ENCODE peak calls at places on chromosomes 4 and X, in four cellular contexts. J, I, P and A are unnamed samples.

GRCh38 chr4:8391972-8392371 is 48.6 kb downstream of the ACOX3 start:
- DNase-seq in P (peak), J (no peak), I (no peak), A (no peak)

GRCh38 chr4:72468904-72469502 is 100.0 kb downstream of the ADAMTS3 start:
- DNase-seq in P (peak), J (peak), I (no peak), A (no peak)

GRCh38 chr4:177051473-177052060 is 258.1 kb upstream of the NEIL3 start:
- DNase-seq in P (peak), I (no peak), J (peak), A (no peak)

GRCh38 chr4:80070880-80071620 is 2.0 kb downstream of the ANTXR2 start:
- DNase-seq in I (no peak), P (no peak), J (no peak), A (no peak)

GRCh38 chr4:27635936-27636913 is 775.6 kb downstream of the STIM2 start:
- DNase-seq in I (no peak), J (no peak), P (peak), A (no peak)

GRCh38 chrX:140177821-140178220 is 212.5 kb upstream of the CXorf66 start:
- DNase-seq in J (no peak), I (no peak), P (no peak), A (no peak)

GRCh38 chrX:132758778-132759177 is 199.7 kb downstream of the HS6ST2 start:
- DNase-seq in J (peak), P (no peak), I (no peak), A (no peak)

GRCh38 chr4:119300072-119300387 is 21.9 kb downstream of the FABP2 start:
- DNase-seq in P (peak), I (peak), J (peak), A (peak)

GRCh38 chr4:185728886-185729285 is 83.1 kb downstream of the SORBS2 start:
- DNase-seq in P (no peak), I (no peak), J (no peak), A (no peak)

GRCh38 chrX:12794654-12795053 is 3.4 kb downstream of the PRPS2 start:
- DNase-seq in I (no peak), J (no peak), P (no peak), A (no peak)

GRCh38 chr4:24063771-24064170 is 173.9 kb upstream of the PPARGC1A start:
- DNase-seq in I (no peak), P (no peak), J (no peak), A (no peak)

GRCh38 chr4:83438719-83439118 is 16.9 kb downstream of the HELQ start:
- DNase-seq in P (no peak), I (no peak), J (no peak), A (no peak)

GRCh38 chr4:151427268-151427667 is 18.3 kb downstream of the FHIP1A start:
- DNase-seq in I (no peak), J (no peak), P (no peak), A (no peak)

GRCh38 chrX:34563809-34564208 is 93.3 kb downstream of the TMEM47 start:
- DNase-seq in I (no peak), P (no peak), J (no peak), A (no peak)

GRCh38 chrX:54386314-54386713 is 28.5 kb upstream of the WNK3 start:
- DNase-seq in I (no peak), J (no peak), P (no peak), A (no peak)

GRCh38 chr4:26048378-26048882 is 134.4 kb downstream of the SMIM20 start:
- DNase-seq in P (no peak), I (no peak), J (no peak), A (no peak)

GRCh38 chr4:3250956-3251690 is 2.2 kb downstream of the MSANTD1 start:
- DNase-seq in I (peak), P (no peak), J (no peak), A (no peak)

GRCh38 chr4:8819421-8820177 is 52.0 kb downstream of the HMX1 start:
- DNase-seq in J (no peak), I (peak), P (peak), A (no peak)

GRCh38 chr4:177480796-177481195 is 38.6 kb upstream of the AGA start:
- DNase-seq in P (no peak), I (no peak), J (no peak), A (no peak)

GRCh38 chr4:8409271-8410065 is 31.1 kb downstream of the ACOX3 start:
- DNase-seq in I (no peak), J (no peak), P (peak), A (no peak)

GRCh38 chr4:78599931-78600375 is 48.4 kb downstream of the ANXA3 start:
- DNase-seq in J (peak), I (no peak), P (no peak), A (no peak)

GRCh38 chr4:73053974-73054480 is 15.5 kb downstream of the COX18 start:
- DNase-seq in J (no peak), I (no peak), P (no peak), A (no peak)

GRCh38 chr4:53601251-53601764 is 10.0 kb upstream of the LNX1 start:
- DNase-seq in P (peak), J (peak), I (no peak), A (peak)

GRCh38 chrX:16466640-16467432 is 183.1 kb upstream of the S100G start:
- DNase-seq in J (no peak), I (no peak), P (no peak), A (no peak)

GRCh38 chr4:3660086-3660927 is 105.9 kb upstream of the ADRA2C start:
- DNase-seq in P (no peak), I (no peak), J (no peak), A (no peak)

GRCh38 chr4:8864912-8865680 is 6.5 kb downstream of the HMX1 start:
- DNase-seq in P (no peak), I (no peak), J (no peak), A (no peak)

GRCh38 chr4:125703443-125703842 is 388.7 kb downstream of the FAT4 start:
- DNase-seq in P (no peak), J (no peak), I (no peak), A (no peak)

GRCh38 chrX:154295664-154296310 is at the start of gene TKTL1:
- DNase-seq in J (no peak), I (no peak), P (no peak), A (no peak)
- TF ChIP-seq CTCF in J (no peak), I (no peak), P (no peak), A (no peak)

GRCh38 chr4:183757105-183757504 is 98.0 kb downstream of the TRAPPC11 start:
- DNase-seq in J (no peak), P (no peak), I (no peak), A (peak)

GRCh38 chr4:183758735-183759447 is 99.8 kb downstream of the TRAPPC11 start:
- DNase-seq in P (no peak), J (no peak), I (no peak), A (no peak)

GRCh38 chr4:183760326-183760725 is 101.2 kb downstream of the TRAPPC11 start:
- DNase-seq in I (no peak), J (no peak), P (no peak), A (no peak)

DNA sequence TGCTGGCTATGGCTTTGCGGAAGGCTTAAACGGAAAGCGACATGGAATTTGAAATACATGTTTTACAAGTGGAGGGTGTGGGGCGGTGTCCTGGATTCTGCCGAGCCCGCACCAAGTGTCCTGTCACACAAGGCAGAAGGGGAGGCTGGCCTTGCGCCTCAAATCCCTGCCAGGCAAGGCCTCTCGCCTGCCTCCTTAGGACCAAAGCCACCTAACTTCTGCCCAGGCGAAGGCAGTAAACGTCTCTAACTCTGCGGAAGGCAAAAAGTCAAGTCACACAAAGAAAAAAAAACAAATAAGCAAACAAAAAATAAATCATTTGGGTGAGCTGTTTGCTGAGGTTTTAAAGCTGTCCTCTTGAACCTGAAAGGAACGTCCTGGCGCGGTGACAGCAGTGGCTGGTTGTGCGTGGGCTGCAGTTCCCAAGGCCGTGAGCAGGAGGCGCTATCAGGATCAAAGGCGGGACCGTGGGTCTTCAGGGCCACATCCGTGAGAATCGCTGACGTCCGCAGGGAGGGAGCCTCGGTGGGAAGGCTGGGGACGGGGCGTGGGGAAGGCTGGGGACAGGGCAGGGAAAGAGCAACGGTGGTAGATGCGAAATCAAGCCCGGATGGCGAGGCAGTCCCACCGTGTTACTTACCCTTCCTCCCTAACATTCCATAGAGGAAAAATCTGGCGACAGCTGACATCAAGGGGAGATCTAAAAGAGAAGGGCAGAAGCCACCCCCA is 99.1 kb downstream of the TRAPPC11 start:
- DNase-seq in P (no peak), I (no peak), J (no peak), A (no peak)
- TF ChIP-seq CTCF in P (no peak), I (peak), J (peak), A (no peak)

DNA sequence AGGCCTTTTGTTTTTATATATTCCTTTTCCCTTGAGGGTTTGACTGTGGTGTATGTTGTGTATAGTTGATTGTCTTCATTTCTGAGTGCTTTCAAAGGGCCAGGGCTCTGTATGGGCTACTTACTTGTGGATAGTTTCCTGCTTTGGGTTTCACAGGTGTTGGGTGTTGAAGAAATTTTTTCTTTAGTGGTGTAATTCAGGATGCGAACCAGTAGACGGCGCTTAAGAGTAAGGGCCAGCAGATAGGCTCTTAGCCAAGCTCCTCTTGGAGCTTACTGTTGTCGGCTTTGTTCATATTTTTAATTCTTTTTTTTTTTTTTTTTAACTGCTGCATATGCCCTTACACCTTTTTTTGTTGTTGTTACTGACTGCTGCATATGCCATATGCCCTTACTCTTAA is 276.3 kb upstream of the GALNT7 start:
- DNase-seq in P (peak), J (no peak), I (no peak), A (no peak)
- TF ChIP-seq CTCF in P (peak), J (peak), I (peak), A (no peak)

DNA sequence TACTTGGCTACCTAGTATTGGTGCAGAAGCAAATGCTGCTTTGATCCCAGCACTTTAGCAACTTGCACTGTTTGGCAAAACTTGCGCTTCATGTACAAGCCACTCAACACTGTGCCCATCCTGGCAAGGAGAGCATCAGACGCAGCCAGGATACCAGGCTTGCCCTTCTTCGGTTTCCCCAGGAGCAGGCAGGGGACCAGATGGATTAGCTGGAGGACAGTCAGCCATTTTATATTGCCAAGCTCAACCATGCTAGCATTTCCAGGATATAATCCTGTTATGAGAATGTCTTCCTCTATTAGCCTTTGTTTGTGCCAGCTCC is 69.2 kb downstream of the HMGB2 start:
- DNase-seq in I (no peak), P (no peak), J (no peak), A (no peak)
- TF ChIP-seq CTCF in I (no peak), P (no peak), J (no peak), A (no peak)

DNA sequence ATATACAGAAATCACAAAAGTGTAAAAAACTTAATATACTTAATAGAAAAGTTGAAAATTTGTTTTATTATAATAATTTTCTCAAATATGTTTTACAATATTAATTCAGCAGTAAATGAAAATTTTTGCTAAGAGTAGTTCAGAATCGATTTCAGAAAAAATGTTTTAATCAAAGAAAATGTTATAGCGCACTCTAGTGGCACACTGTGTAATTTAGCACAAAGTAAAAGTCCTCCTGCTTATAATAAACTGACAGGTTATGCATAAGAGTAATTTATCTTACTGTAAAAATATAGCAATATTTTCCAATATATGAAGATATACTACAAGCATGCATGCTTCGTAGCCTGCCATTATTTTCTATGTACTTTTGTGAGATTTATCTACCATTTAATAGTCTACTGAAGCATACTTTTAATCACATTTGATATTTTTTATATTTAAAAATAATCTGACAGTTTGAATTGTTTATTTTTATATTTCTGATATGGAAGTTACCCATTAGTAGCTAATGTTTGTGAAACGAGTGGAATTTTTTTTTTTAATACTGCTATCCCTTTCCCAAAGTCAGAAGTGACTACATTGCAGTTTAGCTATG is 217.9 kb upstream of the KLHL4 start:
- DNase-seq in I (no peak), P (peak), J (peak), A (no peak)
- TF ChIP-seq CTCF in I (peak), P (peak), J (peak), A (peak)

GRCh38 chr4:147678796-147679549 is 5.0 kb downstream of the PRMT9 start:
- DNase-seq in I (no peak), P (peak), J (peak), A (no peak)
- TF ChIP-seq CTCF in I (no peak), P (peak), J (no peak), A (no peak)

GRCh38 chr4:153074501-153075255 is 129.6 kb upstream of the TRIM2 start:
- DNase-seq in P (no peak), J (no peak), I (no peak), A (no peak)
- TF ChIP-seq CTCF in P (no peak), J (no peak), I (no peak), A (no peak)

GRCh38 chr4:1777822-1778641 is 15.1 kb upstream of the FGFR3 start:
- DNase-seq in J (peak), I (no peak), P (no peak), A (no peak)
- TF ChIP-seq CTCF in J (peak), I (no peak), P (no peak), A (no peak)

GRCh38 chr4:129526812-129527211 is 430.9 kb downstream of the C4orf33 start:
- DNase-seq in I (no peak), P (no peak), J (no peak), A (no peak)
- TF ChIP-seq CTCF in I (peak), P (peak), J (peak), A (no peak)